ENCODE peak calls at places on chromosome 17, in four cellular contexts. One of them, this sample, is unnamed.

GRCh38 chr17:61461586-61461966 is 9.4 kb downstream of the TBX4 start:
- DNase-seq in neural crest cell: no peak
- DNase-seq in DMS 273 treated with DMSO at 0.1 percent for 48 hours: no peak
- DNase-seq in nucleus accumbens: no peak
- DNase-seq in this sample: no peak

GRCh38 chr17:30550512-30551273 is 73.5 kb downstream of the GOSR1 start:
- DNase-seq in DMS 273 treated with DMSO at 0.1 percent for 48 hours: no peak
- DNase-seq in nucleus accumbens: no peak
- DNase-seq in neural crest cell: no peak
- DNase-seq in this sample: no peak

GRCh38 chr17:67525239-67526135 is 148.4 kb downstream of the PITPNC1 start:
- DNase-seq in DMS 273 treated with DMSO at 0.1 percent for 48 hours: no peak
- DNase-seq in nucleus accumbens: no peak
- DNase-seq in neural crest cell: no peak
- DNase-seq in this sample: no peak

GRCh38 chr17:66715076-66715675 is 119.7 kb upstream of the CACNG5 start:
- DNase-seq in neural crest cell: no peak
- DNase-seq in nucleus accumbens: no peak
- DNase-seq in DMS 273 treated with DMSO at 0.1 percent for 48 hours: no peak
- DNase-seq in this sample: no peak

GRCh38 chr17:3732171-3732570 is 8.5 kb downstream of the HASPIN start:
- DNase-seq in DMS 273 treated with DMSO at 0.1 percent for 48 hours: no peak
- DNase-seq in nucleus accumbens: no peak
- DNase-seq in neural crest cell: no peak
- DNase-seq in this sample: no peak

GRCh38 chr17:70047619-70048018 is 27.4 kb upstream of the KCNJ16 start:
- DNase-seq in neural crest cell: no peak
- DNase-seq in DMS 273 treated with DMSO at 0.1 percent for 48 hours: no peak
- DNase-seq in nucleus accumbens: no peak
- DNase-seq in this sample: no peak

GRCh38 chr17:17805575-17805974 is 31.2 kb downstream of the SREBF1 start:
- DNase-seq in nucleus accumbens: no peak
- DNase-seq in DMS 273 treated with DMSO at 0.1 percent for 48 hours: no peak
- DNase-seq in neural crest cell: no peak
- DNase-seq in this sample: no peak

GRCh38 chr17:10730956-10731879 is 1.4 kb upstream of the TMEM220 start:
- DNase-seq in nucleus accumbens: no peak
- DNase-seq in DMS 273 treated with DMSO at 0.1 percent for 48 hours: no peak
- DNase-seq in neural crest cell: no peak
- DNase-seq in this sample: no peak

GRCh38 chr17:63946440-63947363 is 14.6 kb upstream of the CD79B start:
- DNase-seq in DMS 273 treated with DMSO at 0.1 percent for 48 hours: no peak
- DNase-seq in nucleus accumbens: no peak
- DNase-seq in neural crest cell: peak
- DNase-seq in this sample: peak

GRCh38 chr17:72425796-72426173 is 305.0 kb downstream of the SOX9 start:
- DNase-seq in nucleus accumbens: no peak
- DNase-seq in DMS 273 treated with DMSO at 0.1 percent for 48 hours: no peak
- DNase-seq in neural crest cell: no peak
- DNase-seq in this sample: no peak

GRCh38 chr17:58317421-58318064 is 11.1 kb downstream of the TSPOAP1 start:
- DNase-seq in DMS 273 treated with DMSO at 0.1 percent for 48 hours: peak
- DNase-seq in neural crest cell: no peak
- DNase-seq in nucleus accumbens: no peak
- DNase-seq in this sample: peak

GRCh38 chr17:75950850-75951554 is 10.2 kb upstream of the FBF1 start:
- DNase-seq in nucleus accumbens: no peak
- DNase-seq in neural crest cell: no peak
- DNase-seq in DMS 273 treated with DMSO at 0.1 percent for 48 hours: peak
- DNase-seq in this sample: no peak

GRCh38 chr17:4215882-4216411 is 47.8 kb downstream of the ANKFY1 start:
- DNase-seq in DMS 273 treated with DMSO at 0.1 percent for 48 hours: no peak
- DNase-seq in nucleus accumbens: no peak
- DNase-seq in neural crest cell: no peak
- DNase-seq in this sample: no peak

GRCh38 chr17:31393749-31394146 is 2.3 kb downstream of the RAB11FIP4 start:
- DNase-seq in DMS 273 treated with DMSO at 0.1 percent for 48 hours: no peak
- DNase-seq in neural crest cell: no peak
- DNase-seq in nucleus accumbens: no peak
- DNase-seq in this sample: no peak

GRCh38 chr17:81650951-81651350 is 5.4 kb downstream of the PDE6G start:
- DNase-seq in DMS 273 treated with DMSO at 0.1 percent for 48 hours: no peak
- DNase-seq in nucleus accumbens: no peak
- DNase-seq in neural crest cell: no peak
- DNase-seq in this sample: no peak

GRCh38 chr17:46788796-46789195 is 29.7 kb downstream of the WNT3 start:
- DNase-seq in DMS 273 treated with DMSO at 0.1 percent for 48 hours: no peak
- DNase-seq in nucleus accumbens: no peak
- DNase-seq in neural crest cell: no peak
- DNase-seq in this sample: no peak

GRCh38 chr17:65388911-65389310 is 172.5 kb downstream of the AXIN2 start:
- DNase-seq in neural crest cell: no peak
- DNase-seq in nucleus accumbens: no peak
- DNase-seq in DMS 273 treated with DMSO at 0.1 percent for 48 hours: no peak
- DNase-seq in this sample: no peak

GRCh38 chr17:81027591-81028505 is 7.1 kb upstream of the BAIAP2 start:
- DNase-seq in nucleus accumbens: no peak
- DNase-seq in DMS 273 treated with DMSO at 0.1 percent for 48 hours: no peak
- DNase-seq in neural crest cell: no peak
- DNase-seq in this sample: no peak